ENCODE peak calls at places on chromosomes 4 and X, in ten cellular contexts. Z, H, F, P, A, L, I, B, E and S are unnamed samples.

GRCh38 chr4:148060264-148061138 is 328.6 kb downstream of the ARHGAP10 start:
- DNase-seq in F (no peak), L (no peak), I (no peak), A (no peak), Z (no peak), E (no peak), B (no peak), H (no peak), P (no peak), S (no peak)

GRCh38 chr4:23945521-23946017 is 55.7 kb upstream of the PPARGC1A start:
- DNase-seq in Z (peak), L (no peak), F (no peak), I (peak), H (peak), A (no peak), B (peak), P (no peak), E (no peak), S (no peak)

GRCh38 chrX:82412851-82413250 is 1095.2 kb upstream of the POU3F4 start:
- DNase-seq in L (no peak), A (no peak), I (no peak), P (no peak), B (no peak), H (no peak), F (no peak), Z (no peak), E (no peak), S (no peak)

GRCh38 chr4:166662266-166662843 is 571.9 kb downstream of the SPOCK3 start:
- DNase-seq in F (no peak), E (no peak), B (no peak), A (no peak), Z (no peak), P (no peak), L (no peak), H (no peak), I (no peak), S (no peak)

GRCh38 chrX:18574591-18574990 is 97.3 kb downstream of the RS1 start:
- DNase-seq in I (peak), F (peak), L (no peak), H (no peak), A (no peak), E (peak), P (peak), Z (peak), B (peak), S (no peak)

GRCh38 chrX:17805120-17805519 is 56.0 kb downstream of the RAI2 start:
- DNase-seq in A (no peak), B (no peak), Z (no peak), L (no peak), P (no peak), F (no peak), H (no peak), I (no peak), E (no peak), S (no peak)

GRCh38 chr4:6969826-6970800 is 60.5 kb downstream of the TBC1D14 start:
- DNase-seq in E (no peak), F (no peak), A (no peak), L (peak), Z (no peak), I (no peak), H (no peak), P (no peak), B (no peak), S (peak)

GRCh38 chr4:165096776-165097175 is 15.9 kb downstream of the TMEM192 start:
- DNase-seq in Z (no peak), I (peak), P (no peak), F (no peak), L (no peak), H (no peak), E (peak), B (peak), A (no peak), S (no peak)

GRCh38 chrX:103688949-103689348 is 2.5 kb upstream of the MORF4L2 start:
- DNase-seq in A (no peak), P (peak), E (peak), L (no peak), B (peak), Z (no peak), I (peak), F (no peak), H (no peak), S (no peak)